ENCODE peak calls at places on chromosome X, in five cellular contexts. A is GM23248, N is H1, Z is fibroblast of lung, P is HCT116. U is an unnamed sample. For H3K27me3, the result is how much of the 10 kb centered on the place peaks cover.

GRCh38 chrX:43885617-43886016 is 3.4 kb upstream of the MAOB start:
- DNase-seq in A (no peak), N (no peak), Z (no peak), P (no peak), U (no peak)

GRCh38 chrX:38437093-38437492 is 84.7 kb downstream of the OTC start:
- DNase-seq in A (peak), P (no peak), N (no peak), Z (peak), U (no peak)

GRCh38 chrX:104469771-104470170 is 96.2 kb upstream of the IL1RAPL2 start:
- DNase-seq in N (no peak), Z (no peak), A (no peak), P (no peak), U (no peak)

GRCh38 chrX:22097295-22097694 is 65.2 kb downstream of the PHEX start:
- DNase-seq in N (no peak), A (peak), P (no peak), Z (peak), U (no peak)

GRCh38 chrX:19350831-19351447 is 7.2 kb downstream of the PDHA1 start:
- DNase-seq in N (no peak), P (no peak), A (no peak), Z (no peak), U (no peak)

GRCh38 chrX:154308108-154308946 is 12.7 kb downstream of the TKTL1 start:
- DNase-seq in Z (peak), N (peak), P (peak), A (peak), U (peak)

GRCh38 chrX:78650906-78651437 is 8.2 kb downstream of the RTL3 start:
- DNase-seq in N (no peak), Z (peak), P (no peak), A (peak), U (no peak)

GRCh38 chrX:38805294-38806053 is 4.2 kb downstream of the MID1IP1 start:
- DNase-seq in P (no peak), Z (peak), N (peak), A (peak), U (no peak)

GRCh38 chrX:103066606-103067005 is 2.6 kb upstream of the BEX1 start:
- DNase-seq in P (no peak), A (peak), N (no peak), Z (peak), U (no peak)

GRCh38 chrX:112368371-112368770 is 285.8 kb upstream of the TRPC5 start:
- DNase-seq in A (peak), N (no peak), Z (no peak), P (no peak), U (no peak)

GRCh38 chrX:120604359-120604782 is 470 bp downstream of the MCTS1 start:
- DNase-seq in P (no peak), N (no peak), A (peak), Z (peak), U (no peak)

GRCh38 chrX:123771449-123772064 is 38.7 kb upstream of the THOC2 start:
- DNase-seq in P (no peak), N (no peak), A (no peak), Z (no peak), U (no peak)

GRCh38 chrX:71652405-71652804 is 14.9 kb upstream of the LOC101059915 start:
- DNase-seq in P (peak), Z (peak), N (peak), A (peak), U (peak)

GRCh38 chrX:20266810-20267598 is at the start of gene RPS6KA3:
- DNase-seq in A (peak), P (peak), Z (peak), N (peak), U (no peak)

GRCh38 chrX:134737061-134737460 is 78.8 kb upstream of the PLAC1 start:
- DNase-seq in Z (no peak), A (peak), N (no peak), P (no peak), U (no peak)

GRCh38 chrX:133968109-133968508 is 17.3 kb downstream of the GPC3 start:
- DNase-seq in P (no peak), A (no peak), N (no peak), Z (no peak), U (no peak)

GRCh38 chrX:130756233-130756632 is 146.8 kb downstream of the ENOX2 start:
- DNase-seq in Z (no peak), P (no peak), N (no peak), A (no peak), U (no peak)

GRCh38 chrX:46572295-46572936 is 1.1 kb upstream of the CHST7 start:
- DNase-seq in Z (no peak), A (peak), N (no peak), P (no peak), U (no peak)

GRCh38 chrX:21678059-21678458 is 19.9 kb upstream of the KLHL34 start:
- DNase-seq in Z (no peak), N (no peak), P (no peak), A (no peak), U (no peak)

GRCh38 chrX:132716006-132716405 is 227.2 kb upstream of the MBNL3 start:
- DNase-seq in A (peak), N (no peak), P (no peak), Z (no peak), U (no peak)

GRCh38 chrX:119870626-119871131 is 854 bp downstream of the RNF113A start:
- DNase-seq in N (no peak), A (peak), Z (peak), P (no peak), U (no peak)

GRCh38 chrX:94058728-94059382 is 384.8 kb downstream of the FAM133A start:
- DNase-seq in A (peak), Z (no peak), P (no peak), N (no peak), U (no peak)

GRCh38 chrX:28997716-28998115 is 410.5 kb downstream of the IL1RAPL1 start:
- DNase-seq in P (no peak), N (no peak), A (no peak), Z (peak), U (no peak)

GRCh38 chrX:42096262-42096939 is 173.0 kb upstream of the CASK start:
- DNase-seq in Z (peak), P (peak), A (peak), N (no peak), U (no peak)

GRCh38 chrX:96379951-96380350 is 304.7 kb upstream of the DIAPH2 start:
- DNase-seq in A (no peak), N (no peak), P (no peak), Z (no peak), U (no peak)

GRCh38 chrX:19747672-19748610 is 139.5 kb downstream of the SH3KBP1 start:
- DNase-seq in Z (no peak), A (no peak), N (no peak), P (no peak), U (no peak)

GRCh38 chrX:16585486-16586370 is 64.2 kb upstream of the S100G start:
- DNase-seq in A (no peak), P (no peak), N (no peak), Z (peak), U (no peak)
- H3K27me3 ChIP-seq in A (under half), P (under half), N (under half), Z (under half), U (under half)

GRCh38 chrX:31166416-31166815 is 94.6 kb upstream of the FTHL17 start:
- DNase-seq in Z (peak), P (no peak), A (no peak), N (no peak), U (no peak)

GRCh38 chrX:31170792-31171191 is 99.0 kb upstream of the FTHL17 start:
- DNase-seq in Z (no peak), N (no peak), A (no peak), P (no peak), U (no peak)

GRCh38 chrX:31168596-31168995 is 96.8 kb upstream of the FTHL17 start:
- DNase-seq in P (no peak), A (no peak), N (no peak), Z (no peak), U (no peak)

GRCh38 chrX:31165241-31166035 is 93.6 kb upstream of the FTHL17 start:
- DNase-seq in P (no peak), Z (peak), N (no peak), A (peak), U (no peak)

GRCh38 chrX:31166832-31167231 is 95.0 kb upstream of the FTHL17 start:
- DNase-seq in N (no peak), A (no peak), Z (no peak), P (no peak), U (no peak)
- H3K27me3 ChIP-seq in N (under half), A (under half), Z (under half), P (under half), U (under half)

DNA sequence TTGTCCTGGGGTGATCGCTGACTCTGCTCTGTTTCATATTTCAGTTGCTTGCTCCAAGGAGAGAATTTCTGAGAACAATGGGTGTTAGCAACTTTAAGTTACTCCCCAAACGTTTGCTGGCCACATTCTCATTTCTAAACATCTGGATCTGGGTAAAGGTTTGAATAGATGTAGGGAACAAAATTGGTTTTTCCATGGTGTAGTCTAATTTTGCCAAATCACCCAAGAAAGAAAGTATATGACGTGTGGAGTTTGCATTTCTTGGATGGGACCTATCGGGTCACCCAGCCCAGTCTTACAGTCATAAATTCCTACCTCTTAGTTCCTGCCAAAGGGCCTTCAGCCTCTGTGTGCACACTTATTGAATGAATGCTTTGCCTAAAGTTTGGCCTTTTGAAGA is 103.7 kb downstream of the AKAP4 start:
- DNase-seq in N (no peak), P (no peak), Z (no peak), A (no peak), U (no peak)
- H3K27me3 ChIP-seq in N (under half), P (under half), Z (under half), A (under half), U (under half)

GRCh38 chrX:110162131-110162530 is 155.8 kb downstream of the AMMECR1 start:
- DNase-seq in A (no peak), P (no peak), Z (no peak), N (no peak), U (no peak)
- H3K27me3 ChIP-seq in A (under half), P (under half), Z (under half), N (under half), U (under half)

DNA sequence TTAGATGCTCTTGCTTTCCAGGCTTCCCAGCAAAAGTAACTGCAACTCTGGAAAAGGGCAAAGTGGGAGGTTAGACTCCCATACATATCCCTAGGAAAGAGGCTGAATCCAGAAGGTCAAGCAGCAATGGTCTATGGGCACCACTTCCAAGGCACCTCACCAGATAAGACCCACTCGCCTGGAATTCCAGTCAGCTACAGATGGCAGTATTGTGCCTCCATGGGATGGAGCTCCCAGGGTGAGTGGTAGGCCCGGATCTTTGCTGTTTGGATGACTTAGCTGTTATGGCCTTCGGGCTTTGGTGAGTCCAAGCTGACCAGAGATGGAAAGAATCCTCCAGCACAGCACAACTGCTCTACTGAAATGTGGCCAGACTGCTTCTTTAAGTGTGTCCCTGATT is 688.0 kb downstream of the PCDH19 start:
- DNase-seq in P (no peak), N (no peak), A (no peak), Z (no peak), U (no peak)
- H3K27me3 ChIP-seq in P (under half), N (under half), A (under half), Z (under half), U (under half)

GRCh38 chrX:15672886-15673285 is 8.3 kb upstream of the CLTRN start:
- DNase-seq in Z (no peak), A (no peak), N (no peak), P (no peak), U (no peak)
- H3K27me3 ChIP-seq in Z (under half), A (under half), N (under half), P (under half), U (under half)

GRCh38 chrX:108159028-108159670 is 67.6 kb downstream of the ATG4A start:
- DNase-seq in N (no peak), P (no peak), A (no peak), Z (no peak), U (no peak)

GRCh38 chrX:108157628-108158027 is 66.0 kb downstream of the ATG4A start:
- DNase-seq in Z (no peak), P (no peak), A (no peak), N (no peak), U (no peak)

GRCh38 chrX:108156934-108157466 is 65.4 kb downstream of the ATG4A start:
- DNase-seq in Z (no peak), P (no peak), A (no peak), N (no peak), U (no peak)

GRCh38 chrX:108160309-108160708 is 68.7 kb downstream of the ATG4A start:
- DNase-seq in Z (no peak), N (no peak), P (no peak), A (no peak), U (no peak)

DNA sequence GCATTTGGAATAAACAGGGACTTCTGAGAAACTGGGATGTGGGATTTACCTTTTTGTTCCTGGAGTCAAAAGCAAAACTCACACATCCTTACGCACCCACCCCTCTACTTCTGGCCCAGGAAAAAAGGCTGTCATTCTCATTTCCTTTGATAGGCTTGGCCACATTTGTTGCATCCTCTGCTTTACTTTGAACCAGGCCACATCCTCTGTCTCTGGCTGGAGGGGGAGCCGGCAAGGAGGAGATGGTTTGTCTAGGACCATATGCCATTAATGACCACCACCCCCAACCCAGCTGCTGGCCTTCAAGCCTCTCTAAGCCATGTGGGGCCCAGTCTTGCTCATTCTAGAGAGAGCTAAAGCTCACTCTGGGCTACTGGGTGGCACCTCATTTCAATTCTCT is 64.5 kb downstream of the ATG4A start:
- DNase-seq in N (no peak), A (no peak), P (no peak), Z (no peak), U (no peak)
- H3K27me3 ChIP-seq in N (under half), A (under half), P (under half), Z (under half), U (under half)

DNA sequence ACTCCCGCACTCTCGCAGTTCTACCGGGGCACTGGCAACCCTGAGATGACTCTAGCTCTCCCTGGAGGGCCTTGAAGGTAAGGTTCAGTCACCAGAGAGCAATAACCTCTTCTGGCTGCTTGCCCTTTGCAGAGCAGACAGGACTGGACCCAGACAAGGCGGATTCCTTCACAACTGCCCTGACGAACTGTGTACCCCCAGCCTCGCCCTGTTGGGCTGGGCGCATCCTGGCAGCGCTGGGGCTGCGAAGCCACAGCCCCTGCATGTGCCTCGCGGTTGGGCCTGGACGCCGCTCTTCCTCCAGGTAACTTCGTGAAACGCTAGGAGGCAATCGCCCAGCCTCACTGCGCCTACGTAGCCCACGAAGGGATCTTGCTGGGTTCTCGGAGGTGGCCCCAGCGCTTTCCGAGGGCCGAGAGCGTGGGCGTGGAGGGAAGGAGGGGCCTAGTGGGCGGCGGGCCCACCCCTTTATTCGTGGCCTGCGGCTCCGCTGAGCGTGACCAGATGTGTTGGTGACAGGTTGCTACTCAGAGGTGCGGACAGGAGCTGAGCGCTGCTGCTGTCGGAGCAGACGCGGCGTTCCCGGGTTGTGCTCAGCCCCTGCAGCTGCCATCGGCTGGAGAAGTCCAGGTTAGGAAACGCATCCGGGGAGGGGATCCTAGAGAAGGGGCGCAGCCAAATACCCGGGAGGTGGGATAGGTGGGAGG is 1.9 kb upstream of the MAMLD1 start:
- DNase-seq in P (no peak), A (peak), N (peak), Z (peak), U (no peak)
- H3K27me3 ChIP-seq in P (under half), A (under half), N (half or more), Z (under half), U (under half)